ENCODE peak calls at places on chromosomes 16 and 17, in four cellular contexts. E is lower leg skin, T is tibial artery, X is uterus. V is an unnamed sample.

GRCh38 chr17:60086822-60087591 is 8.3 kb upstream of the HEATR6 start:
- DNase-seq in X (no peak), T (no peak), E (no peak), V (no peak)

GRCh38 chr17:8925808-8926207 is 39.7 kb downstream of the PIK3R5 start:
- DNase-seq in X (no peak), T (no peak), E (no peak), V (no peak)

GRCh38 chr16:8859913-8860881 is 8.6 kb downstream of the CARHSP1 start:
- DNase-seq in E (no peak), T (peak; percentile 69), X (peak; percentile 79), V (no peak)

GRCh38 chr17:20314834-20315233 is 152.5 kb downstream of the LGALS9B start:
- DNase-seq in X (no peak), E (no peak), T (no peak), V (no peak)

GRCh38 chr17:37708008-37708615 is 36.7 kb downstream of the HNF1B start:
- DNase-seq in E (no peak), T (no peak), X (no peak), V (no peak)

GRCh38 chr17:27551701-27552466 is 79.1 kb upstream of the LGALS9 start:
- DNase-seq in X (no peak), T (no peak), E (no peak), V (no peak)

GRCh38 chr17:18999911-19000310 is 4.7 kb downstream of the FAM83G start:
- DNase-seq in X (no peak), E (no peak), T (no peak), V (no peak)

GRCh38 chr16:59205403-59205802 is 471.3 kb upstream of the GOT2 start:
- DNase-seq in X (no peak), T (no peak), E (no peak), V (no peak)

GRCh38 chr16:5200123-5200522 is 102.5 kb upstream of the EEF2KMT start:
- DNase-seq in T (no peak), X (no peak), E (no peak), V (no peak)

GRCh38 chr17:50501906-50502642 is 6.2 kb upstream of the MYCBPAP start:
- DNase-seq in T (no peak), X (no peak), E (no peak), V (no peak)

GRCh38 chr17:79791354-79792123 is 5.3 kb downstream of the CBX8 start:
- DNase-seq in T (no peak), X (no peak), E (no peak), V (no peak)

GRCh38 chr17:17236295-17237025 is 508 bp downstream of the FLCN start:
- DNase-seq in T (no peak), E (no peak), X (no peak), V (no peak)

GRCh38 chr17:36463916-36464764 is 22.3 kb upstream of the ZNHIT3 start:
- DNase-seq in X (no peak), E (peak; percentile 33), T (no peak), V (no peak)

GRCh38 chr16:84643677-84644076 is 4.6 kb upstream of the KLHL36 start:
- DNase-seq in X (no peak), T (no peak), E (peak; percentile 34), V (no peak)

GRCh38 chr17:3963214-3964201 is 729 bp downstream of the ATP2A3 start:
- DNase-seq in T (no peak), X (no peak), E (no peak), V (no peak)

GRCh38 chr17:72536788-72537187 is 416.0 kb downstream of the SOX9 start:
- DNase-seq in T (no peak), X (no peak), E (no peak), V (no peak)

GRCh38 chr17:42803074-42803883 is 4.6 kb downstream of the CNTD1 start:
- DNase-seq in E (no peak), T (no peak), X (no peak), V (no peak)

GRCh38 chr17:56676807-56677206 is 83.3 kb downstream of the NOG start:
- DNase-seq in X (no peak), E (no peak), T (no peak), V (no peak)

GRCh38 chr17:56680676-56681075 is 87.2 kb downstream of the NOG start:
- DNase-seq in E (no peak), T (no peak), X (no peak), V (no peak)

GRCh38 chr17:56678249-56679144 is 85.0 kb downstream of the NOG start:
- DNase-seq in T (no peak), X (no peak), E (no peak), V (no peak)

GRCh38 chr17:56679767-56680422 is 86.4 kb downstream of the NOG start:
- DNase-seq in E (no peak), X (no peak), T (no peak), V (no peak)

DNA sequence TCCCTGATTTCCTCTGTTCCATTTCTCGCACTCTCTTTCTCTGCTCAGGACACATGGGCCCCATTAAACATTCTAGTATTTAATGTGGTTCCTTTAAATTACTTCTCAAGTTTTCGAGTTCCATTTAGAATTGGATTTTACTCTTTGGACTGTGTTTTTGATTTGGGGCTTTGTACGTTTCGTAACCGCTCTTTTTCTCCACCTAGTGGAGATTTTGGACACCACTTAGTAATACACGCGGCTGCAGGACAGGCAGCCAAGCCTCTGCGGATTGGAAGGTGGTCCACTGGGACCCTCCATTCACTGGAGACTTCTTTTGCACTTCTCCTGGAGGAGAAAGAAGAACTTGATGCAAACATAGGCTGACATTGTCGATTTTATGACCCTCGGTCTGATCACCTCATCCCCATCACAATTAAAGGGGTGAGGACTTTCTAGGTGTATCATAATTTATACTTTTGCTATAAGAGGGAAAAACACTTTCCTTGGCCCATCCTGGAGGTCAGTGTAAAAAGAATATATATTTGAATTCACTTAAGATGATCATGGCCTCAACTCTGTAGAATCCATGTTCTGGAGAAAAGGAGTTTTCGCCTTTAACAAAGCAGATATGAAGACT is 85.8 kb downstream of the NOG start:
- DNase-seq in X (no peak), T (no peak), E (no peak), V (no peak)
- H3K4me3 ChIP-seq in X (no peak overlapping the region), T (no peak overlapping the region), E (no peak overlapping the region), V (peak overlapping the region; percentile 12)

DNA sequence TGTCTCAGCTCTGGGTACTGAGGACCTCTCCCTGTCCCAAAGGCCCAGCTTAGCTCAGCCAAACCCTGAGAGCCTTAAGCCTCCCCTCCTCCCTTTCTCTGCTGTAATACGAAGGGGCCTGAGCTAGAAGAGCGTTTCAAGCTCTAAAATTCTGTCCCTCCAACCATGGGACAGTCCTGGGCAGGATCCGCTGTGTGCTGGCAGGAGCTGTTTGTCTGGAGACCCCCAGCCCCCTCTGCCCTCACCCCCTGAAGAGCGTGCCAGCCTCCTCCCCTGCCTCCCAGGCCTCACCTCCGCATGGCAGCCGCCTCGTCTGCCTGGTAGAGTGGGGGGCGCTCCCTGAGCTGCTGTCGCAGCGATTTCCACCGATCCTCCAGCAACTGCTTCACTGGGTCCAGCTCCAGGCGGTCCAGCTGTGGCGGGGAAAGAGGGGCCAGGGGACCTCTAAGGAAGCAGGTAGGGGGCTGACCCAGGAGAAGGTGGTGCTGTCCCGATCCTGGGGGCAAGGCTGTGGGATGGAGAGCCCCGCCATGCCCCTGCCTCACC is 14.7 kb downstream of the UBALD2 start:
- DNase-seq in E (no peak), X (no peak), T (no peak), V (no peak)
- TF ChIP-seq CTCF in E (no peak), X (no peak), T (no peak), V (no peak)

GRCh38 chr17:41394254-41395016 is 3.0 kb downstream of the KRT31 start:
- DNase-seq in T (no peak), X (no peak), E (peak; percentile 37), V (no peak)

GRCh38 chr17:41393826-41394225 is 3.6 kb downstream of the KRT31 start:
- DNase-seq in X (no peak), E (no peak), T (no peak), V (no peak)

GRCh38 chr17:41393294-41393693 is 4.1 kb downstream of the KRT31 start:
- DNase-seq in T (no peak), E (no peak), X (no peak), V (no peak)

GRCh38 chr17:41396340-41396739 is 1.1 kb downstream of the KRT31 start:
- DNase-seq in X (no peak), E (no peak), T (no peak), V (no peak)

GRCh38 chr17:41397003-41397665 is at the start of gene KRT31:
- DNase-seq in X (no peak), T (no peak), E (no peak), V (no peak)
- H3K4me3 ChIP-seq in X (no peak within 1 kb of the TSS), T (no peak within 1 kb of the TSS), E (no peak within 1 kb of the TSS), V (no peak within 1 kb of the TSS)

GRCh38 chr17:30376621-30377452 is 1.9 kb upstream of the CPD start:
- DNase-seq in X (peak; percentile 20), T (no peak), E (no peak), V (no peak)
- TF ChIP-seq CTCF in X (no peak), T (no peak), E (no peak), V (no peak)

GRCh38 chr16:30740364-30741251 is 7.6 kb upstream of the PHKG2 start:
- DNase-seq in T (peak; percentile 90), X (peak; percentile 80), E (peak; percentile 96), V (peak; percentile 44)
- H3K4me3 ChIP-seq in T (peak overlapping the region; percentile 0), X (no peak overlapping the region), E (no peak overlapping the region), V (no peak overlapping the region)

GRCh38 chr17:69356625-69357024 is 29.7 kb upstream of the ABCA5 start:
- DNase-seq in E (no peak), X (no peak), T (no peak), V (no peak)

GRCh38 chr17:69361156-69361555 is 34.2 kb upstream of the ABCA5 start:
- DNase-seq in T (no peak), X (no peak), E (no peak), V (no peak)

GRCh38 chr17:69363488-69364210 is 36.7 kb upstream of the ABCA5 start:
- DNase-seq in X (no peak), T (no peak), E (no peak), V (no peak)

GRCh38 chr17:69357701-69358100 is 30.8 kb upstream of the ABCA5 start:
- DNase-seq in E (no peak), X (no peak), T (no peak), V (no peak)

DNA sequence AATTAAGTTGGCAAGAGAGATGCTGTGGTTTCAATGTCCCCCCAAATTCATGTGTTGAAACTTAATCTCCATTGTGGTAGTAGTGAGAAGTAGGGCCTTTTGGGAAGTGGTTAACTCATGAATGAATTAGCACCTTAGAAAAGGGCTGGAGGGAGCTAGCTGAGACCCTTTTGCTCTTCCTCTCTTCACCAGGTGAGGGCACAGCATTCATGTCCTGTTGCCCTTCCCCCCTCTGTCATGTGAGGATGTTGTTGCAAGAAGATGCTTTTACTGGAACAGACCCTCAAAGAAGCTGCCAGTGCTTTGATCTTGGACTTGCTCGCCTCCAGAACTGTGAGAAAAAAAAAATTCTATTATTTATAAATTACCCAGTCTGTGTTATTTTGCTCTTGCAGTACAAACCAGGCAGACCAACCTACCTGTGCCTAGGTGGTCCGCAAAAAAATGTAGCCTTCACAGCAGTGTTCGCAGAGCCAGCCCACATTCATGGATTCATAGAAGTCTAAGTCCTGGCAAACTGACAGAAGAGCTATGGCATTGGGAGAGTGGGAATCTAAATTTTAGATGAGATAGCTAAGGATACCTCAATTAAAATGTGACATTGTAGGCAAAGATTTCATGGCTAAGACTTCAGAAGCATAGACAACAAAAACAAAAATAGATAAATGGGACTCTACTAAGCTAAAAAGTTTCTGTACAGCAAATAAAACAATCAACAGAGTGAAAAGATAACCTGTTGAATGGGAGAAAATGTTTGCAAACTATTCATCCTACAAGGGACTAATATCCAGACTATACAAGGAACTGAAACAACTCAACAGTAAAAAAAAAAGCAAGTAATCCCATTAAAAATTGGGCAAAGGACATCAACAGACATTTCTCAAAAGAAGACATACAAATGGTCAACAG is 32.0 kb upstream of the ABCA5 start:
- DNase-seq in E (no peak), T (no peak), X (no peak), V (no peak)
- TF ChIP-seq CTCF in E (no peak), T (no peak), X (no peak), V (no peak)